ENCODE peak calls at places on chromosomes 6 and 20, in nine cellular contexts. I is stimulated activated CD4-positive, alpha-beta T cell treated with anti-CD3 and anti-CD28 coated beads, Interleukin-1b, Interleukin-23, amount 100 ng/mL, for 24 hours; Y is choroid plexus epithelial cell; E is mesothelial cell of epicardium; C is activated T-cell treated with anti-CD3 and anti-CD28 coated beads, Interleukin-2, amount 50 U/mL, for 72 hours; S is effector CD4-positive, alpha-beta T cell; P is activated naive CD8-positive, alpha-beta T cell treated with anti-CD3 and anti-CD28 coated beads, Interleukin-2, amount 50 U/mL, for 24 hours; L is naive thymus-derived CD4-positive, alpha-beta T cell; W is left ventricle myocardium inferior. G is an unnamed sample.

GRCh38 chr20:62986257-62986807 is 20.4 kb downstream of the BHLHE23 start:
- DNase-seq in I (no peak), Y (no peak), E (no peak), C (no peak), S (no peak), P (no peak), L (no peak), W (no peak), G (no peak)

GRCh38 chr6:11497881-11498280 is 39.7 kb upstream of the TMEM170B start:
- DNase-seq in I (no peak), Y (no peak), E (no peak), C (no peak), S (no peak), P (no peak), L (no peak), W (no peak), G (no peak)

GRCh38 chr6:131231103-131231502 is 95.8 kb downstream of the AKAP7 start:
- DNase-seq in I (no peak), Y (peak), E (no peak), C (no peak), S (no peak), P (no peak), L (no peak), W (no peak), G (no peak)

GRCh38 chr20:57627972-57628650 is 7.9 kb upstream of the ZBP1 start:
- DNase-seq in I (no peak), Y (peak), E (no peak), C (peak), S (peak), P (peak), L (no peak), W (peak), G (no peak)

GRCh38 chr20:24502184-24502583 is 32.8 kb downstream of the SYNDIG1 start:
- DNase-seq in I (no peak), Y (peak), E (no peak), C (no peak), S (no peak), P (no peak), L (no peak), W (no peak), G (no peak)

GRCh38 chr20:33826270-33826897 is 15.2 kb downstream of the CHMP4B start:
- DNase-seq in I (no peak), Y (no peak), E (no peak), C (no peak), S (no peak), P (no peak), L (no peak), W (no peak), G (peak)

GRCh38 chr6:40477246-40478126 is 109.7 kb downstream of the LRFN2 start:
- DNase-seq in I (no peak), Y (no peak), E (no peak), C (peak), S (no peak), P (no peak), L (no peak), W (no peak), G (no peak)

GRCh38 chr20:44532248-44532980 is 10.5 kb upstream of the SERINC3 start:
- DNase-seq in I (no peak), Y (no peak), E (no peak), C (no peak), S (no peak), P (no peak), L (no peak), W (peak), G (peak)

GRCh38 chr6:33384581-33385020 is 7.0 kb upstream of the KIFC1 start:
- DNase-seq in I (no peak), Y (peak), E (no peak), C (no peak), S (no peak), P (no peak), L (no peak), W (no peak), G (no peak)

GRCh38 chr6:158599635-158600034 is 39.7 kb downstream of the TMEM181 start:
- DNase-seq in I (no peak), Y (no peak), E (no peak), C (no peak), S (no peak), P (no peak), L (no peak), W (no peak), G (no peak)

GRCh38 chr6:31660224-31660997 is at the start of gene C6orf47:
- DNase-seq in I (peak), Y (peak), E (peak), C (peak), S (peak), P (peak), L (peak), W (peak), G (peak)